ENCODE peak calls at places on chromosomes 5 and 9, in four cellular contexts. N is stimulated activated CD4-positive, alpha-beta T cell treated with anti-CD3 and anti-CD28 coated beads, Interleukin-1b, Interleukin-23, amount 100 ng/mL, for 48 hours; L is activated T-helper 1 cell treated with anti-CD3 and anti-CD28 coated beads, Interleukin-2, amount 50 U/mL, for 16 hours; G is T-helper 2 cell. W is an unnamed sample.

GRCh38 chr5:116574682-116575634 is at the start of gene SEMA6A:
- DNase-seq in N (peak; percentile 76), L (no peak), G (no peak), W (peak; percentile 21)

GRCh38 chr5:80960531-80961375 is 590 bp downstream of the RASGRF2 start:
- DNase-seq in N (peak; percentile 30), L (peak; percentile 24), G (peak; percentile 19), W (no peak)

GRCh38 chr5:169354263-169354662 is 53.3 kb upstream of the SLIT3 start:
- DNase-seq in N (no peak), L (no peak), G (no peak), W (no peak)

GRCh38 chr9:22084336-22085035 is 75.4 kb upstream of the CDKN2B start:
- DNase-seq in N (no peak), L (no peak), G (no peak), W (no peak)

GRCh38 chr9:126375386-126375785 is 48.8 kb downstream of the MVB12B start:
- DNase-seq in N (no peak), L (no peak), G (no peak), W (no peak)

GRCh38 chr5:118762291-118762690 is 226.1 kb downstream of the DTWD2 start:
- DNase-seq in N (no peak), L (no peak), G (no peak), W (no peak)

GRCh38 chr5:37553720-37554402 is 174.7 kb downstream of the WDR70 start:
- DNase-seq in N (no peak), L (no peak), G (no peak), W (no peak)

GRCh38 chr5:150108711-150109605 is 22.6 kb upstream of the CSF1R start:
- DNase-seq in N (no peak), L (no peak), G (no peak), W (no peak)

GRCh38 chr5:90161399-90161798 is 248.2 kb downstream of the CETN3 start:
- DNase-seq in N (no peak), L (no peak), G (no peak), W (no peak)

GRCh38 chr9:128061305-128061704 is 5.8 kb downstream of the NAIF1 start:
- DNase-seq in N (no peak), L (no peak), G (no peak), W (no peak)

GRCh38 chr5:138065102-138065501 is 18.7 kb upstream of the WNT8A start:
- DNase-seq in N (no peak), L (no peak), G (no peak), W (no peak)

W was measured in esophagus squamous epithelium.